ENCODE peak calls at places on chromosomes 12 and 14, in eight cellular contexts. L, A, K, B, O, D, X and W are unnamed samples.

GRCh38 chr14:52852810-52853521 is 61.6 kb upstream of the GNPNAT1 start:
- DNase-seq in B (no peak), D (no peak), L (no peak), A (no peak), X (peak), K (no peak), O (no peak), W (no peak)

GRCh38 chr12:50689437-50689836 is 74.5 kb upstream of the ATF1 start:
- DNase-seq in L (no peak), A (no peak), D (no peak), K (no peak), X (no peak), O (no peak), B (no peak), W (no peak)

GRCh38 chr12:111467092-111467861 is 61.6 kb downstream of the SH2B3 start:
- DNase-seq in O (no peak), D (no peak), B (no peak), X (no peak), A (no peak), L (no peak), K (no peak), W (no peak)

GRCh38 chr12:12007001-12007712 is 63.6 kb upstream of the BCL2L14 start:
- DNase-seq in L (peak), D (peak), X (peak), O (no peak), A (no peak), B (no peak), K (no peak), W (no peak)

GRCh38 chr12:49838973-49839633 is 3.8 kb downstream of the BCDIN3D start:
- DNase-seq in L (peak), O (peak), B (no peak), D (peak), X (peak), K (no peak), A (peak), W (no peak)

GRCh38 chr14:44763356-44763755 is 198.4 kb downstream of the KLHL28 start:
- DNase-seq in X (no peak), B (no peak), L (no peak), K (no peak), A (no peak), D (no peak), O (no peak), W (no peak)

GRCh38 chr14:61621444-61621843 is 73.9 kb upstream of the HIF1A start:
- DNase-seq in O (no peak), K (no peak), D (no peak), A (no peak), L (no peak), B (no peak), X (no peak), W (no peak)

GRCh38 chr12:13661005-13661887 is 320.2 kb downstream of the GRIN2B start:
- DNase-seq in L (no peak), A (peak), B (peak), O (peak), D (peak), K (peak), X (peak), W (peak)

GRCh38 chr14:24674204-24674970 is 40.4 kb upstream of the GZMB start:
- DNase-seq in X (no peak), L (no peak), K (no peak), O (no peak), B (no peak), D (peak), A (no peak), W (peak)

GRCh38 chr14:74697543-74697942 is 15.3 kb downstream of the AREL1 start:
- DNase-seq in B (no peak), A (peak), X (peak), D (no peak), L (no peak), K (no peak), O (no peak), W (no peak)

GRCh38 chr12:45284096-45284901 is 68.4 kb downstream of the ANO6 start:
- DNase-seq in O (peak), A (peak), X (peak), K (no peak), B (no peak), D (no peak), L (no peak), W (no peak)

GRCh38 chr12:123714302-123714627 is 2.1 kb downstream of the ATP6V0A2 start:
- DNase-seq in B (no peak), A (no peak), X (no peak), L (no peak), D (no peak), O (no peak), K (no peak), W (no peak)

GRCh38 chr14:76908834-76909233 is 82.6 kb downstream of the LRRC74A start:
- DNase-seq in O (no peak), D (peak), L (peak), A (no peak), B (no peak), X (no peak), K (no peak), W (peak)

GRCh38 chr12:8052679-8053078 is 13.5 kb downstream of the C3AR1 start:
- DNase-seq in K (peak), X (no peak), L (no peak), D (no peak), O (no peak), B (no peak), A (no peak), W (no peak)

GRCh38 chr14:25056688-25057078 is 6.7 kb upstream of the STXBP6 start:
- DNase-seq in L (no peak), X (no peak), K (no peak), A (no peak), O (no peak), B (no peak), D (no peak), W (no peak)

GRCh38 chr14:99548285-99548684 is 55.7 kb downstream of the CCDC85C start:
- DNase-seq in B (no peak), O (no peak), L (no peak), X (no peak), A (no peak), D (no peak), K (no peak), W (no peak)

GRCh38 chr12:2097617-2098016 is 44.8 kb downstream of the CACNA1C start:
- DNase-seq in B (no peak), O (no peak), A (no peak), X (no peak), D (no peak), L (no peak), K (no peak), W (no peak)

GRCh38 chr12:123478762-123479161 is 20.8 kb downstream of the SNRNP35 start:
- DNase-seq in D (no peak), K (peak), O (no peak), B (peak), A (no peak), L (no peak), X (peak), W (no peak)

GRCh38 chr12:113266106-113266895 is 45.0 kb downstream of the TPCN1 start:
- DNase-seq in D (no peak), X (no peak), B (no peak), L (no peak), O (no peak), A (no peak), K (no peak), W (no peak)

GRCh38 chr12:124455336-124455735 is 112.1 kb downstream of the NCOR2 start:
- DNase-seq in A (no peak), O (no peak), L (no peak), K (no peak), X (no peak), B (no peak), D (no peak), W (no peak)

GRCh38 chr12:49902399-49903350 is 1.0 kb downstream of the FAIM2 start:
- DNase-seq in L (no peak), D (no peak), A (no peak), B (no peak), K (no peak), X (no peak), O (peak), W (no peak)

GRCh38 chr14:93201155-93201704 is 5.6 kb downstream of the GON7 start:
- DNase-seq in K (no peak), X (no peak), A (no peak), D (no peak), L (no peak), B (no peak), O (no peak), W (no peak)

DNA sequence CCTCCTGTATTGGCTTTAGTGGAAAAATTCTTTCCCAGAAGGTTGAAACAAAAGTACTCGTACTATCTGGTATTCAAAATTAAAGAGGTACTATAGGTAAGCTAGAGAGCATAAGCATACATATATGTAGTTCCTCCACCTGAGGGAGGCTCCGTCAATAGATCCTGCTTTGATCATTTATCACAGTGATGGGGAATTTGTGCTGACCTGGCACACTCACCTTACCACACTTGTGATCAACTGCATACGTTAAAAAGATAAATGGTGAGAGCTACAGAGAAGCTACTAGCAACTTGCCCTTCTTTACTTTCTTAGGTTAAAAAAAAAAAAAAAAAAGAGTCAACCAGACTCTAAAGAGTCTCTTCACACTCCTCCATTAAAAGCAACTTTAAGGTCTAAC is 2.5 kb downstream of the CAPRIN2 start:
- DNase-seq in X (no peak), B (no peak), K (no peak), D (no peak), L (no peak), A (no peak), O (no peak), W (no peak)
- H3K4me3 ChIP-seq in X (no peak), B (no peak), K (no peak), D (no peak), L (no peak), A (peak), O (peak), W (no peak)

DNA sequence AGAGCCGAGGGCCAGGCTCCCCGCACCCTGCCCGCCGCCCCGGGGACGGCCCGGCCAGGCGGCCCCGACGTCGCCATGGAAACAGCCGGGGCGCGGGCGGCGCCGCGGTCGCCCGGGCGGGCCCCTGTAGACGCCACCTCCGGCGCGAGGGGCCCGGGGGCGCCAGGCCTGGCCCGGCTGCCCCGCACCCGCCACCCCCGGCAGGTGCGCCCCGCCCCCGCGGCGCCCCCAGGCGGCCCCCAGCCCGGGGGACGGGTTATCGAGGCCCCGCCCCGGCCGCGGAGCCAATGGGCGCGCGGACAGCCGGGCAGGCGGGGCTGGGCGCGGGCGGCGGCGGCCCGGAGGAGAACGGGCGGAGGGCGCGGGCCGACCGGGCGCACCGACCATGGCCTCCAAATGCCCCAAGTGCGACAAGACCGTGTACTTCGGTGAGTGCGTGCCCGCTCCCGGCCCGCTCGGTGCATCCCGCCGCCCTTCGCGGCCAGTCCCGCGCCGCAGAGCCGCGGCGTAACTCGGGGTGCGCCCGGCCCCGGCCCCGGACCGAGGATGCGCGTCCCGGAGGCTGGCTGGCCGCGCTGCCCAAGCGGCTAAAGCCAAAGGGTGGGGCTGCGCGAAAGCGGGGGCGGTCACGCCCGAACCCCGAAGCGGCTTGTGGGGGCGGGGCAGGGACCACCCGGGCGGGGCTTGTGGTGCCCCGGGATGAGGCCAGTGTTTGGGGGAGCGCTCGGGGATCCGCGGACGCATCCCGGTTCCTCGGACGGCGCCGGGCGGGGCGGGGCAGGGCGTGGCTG is at the start of gene CRIP2:
- DNase-seq in K (peak), X (peak), D (peak), L (peak), O (peak), A (no peak), B (peak), W (no peak)
- H3K4me3 ChIP-seq in K (peak), X (peak), D (peak), L (peak), O (peak), A (peak), B (peak), W (peak)

DNA sequence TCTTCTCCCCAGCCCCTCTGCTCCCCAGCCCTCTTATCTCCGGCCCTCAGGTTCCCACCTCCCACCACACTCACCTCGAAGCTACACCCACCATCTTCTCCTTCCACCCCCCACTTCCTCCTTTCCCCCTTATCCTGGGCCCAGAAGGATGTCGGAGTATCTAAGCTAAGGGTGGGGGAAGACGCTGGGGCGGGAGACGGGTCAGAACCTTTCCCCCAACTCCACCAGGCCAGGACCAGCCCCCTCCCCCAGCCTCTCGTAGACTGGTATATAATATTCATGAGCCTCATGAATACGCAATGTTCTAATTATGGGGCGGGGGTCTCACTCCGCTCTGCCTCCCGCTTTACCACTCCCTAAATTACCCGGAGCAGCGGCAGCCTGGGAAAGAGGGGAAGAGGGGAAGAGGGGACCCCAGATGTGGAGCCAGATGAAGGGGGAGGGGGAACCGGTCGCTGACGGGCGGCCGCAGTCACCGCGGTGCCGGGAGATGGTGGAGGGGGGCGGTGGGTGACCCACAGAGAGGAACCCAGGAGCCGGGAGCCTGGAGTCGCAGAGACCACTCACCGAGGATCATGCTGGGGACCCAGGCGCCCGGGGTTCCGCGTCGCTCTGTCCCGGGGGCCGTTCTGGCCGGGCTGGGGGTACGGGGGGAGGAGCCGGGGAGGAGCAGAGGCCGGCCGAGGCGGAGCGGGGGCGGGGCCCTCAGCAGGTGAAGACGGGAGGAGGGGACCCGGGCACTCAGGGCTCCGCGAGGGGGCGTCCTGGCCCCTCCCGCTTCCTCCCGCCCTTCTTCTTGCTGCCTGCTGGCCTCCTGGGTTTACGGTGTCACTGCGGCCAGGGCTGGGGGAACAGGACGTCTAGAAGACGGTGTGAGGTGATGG is 6.4 kb upstream of the ZNF385A start:
- DNase-seq in D (peak), B (no peak), L (peak), O (peak), K (peak), X (no peak), A (no peak), W (peak)
- H3K4me3 ChIP-seq in D (peak), B (peak), L (peak), O (peak), K (peak), X (peak), A (no peak), W (peak)

GRCh38 chr14:66088661-66089060 is 397.5 kb upstream of the CCDC196 start:
- DNase-seq in L (no peak), A (peak), X (no peak), B (no peak), D (no peak), K (no peak), O (no peak), W (no peak)
- H3K4me3 ChIP-seq in L (no peak), A (no peak), X (no peak), B (no peak), D (no peak), K (no peak), O (no peak), W (no peak)

GRCh38 chr12:71439613-71440392 is at the start of gene LGR5:
- DNase-seq in D (no peak), K (peak), X (peak), O (peak), B (no peak), A (peak), L (no peak), W (no peak)

GRCh38 chr12:71441350-71441748 is 1.8 kb downstream of the LGR5 start:
- DNase-seq in D (no peak), O (no peak), A (no peak), B (no peak), K (no peak), L (no peak), X (no peak), W (no peak)

GRCh38 chr12:71440393-71441349 is 1.1 kb downstream of the LGR5 start:
- DNase-seq in B (no peak), K (no peak), A (no peak), L (no peak), X (no peak), O (peak), D (no peak), W (peak)

GRCh38 chr12:71438670-71439361 is 782 bp upstream of the LGR5 start:
- DNase-seq in X (peak), L (no peak), K (no peak), B (no peak), D (no peak), A (peak), O (peak), W (no peak)

GRCh38 chr12:71439362-71439612 is 311 bp upstream of the LGR5 start:
- DNase-seq in B (no peak), O (no peak), K (no peak), X (no peak), A (no peak), D (no peak), L (no peak), W (no peak)
- H3K4me3 ChIP-seq in B (peak), O (peak), K (peak), X (peak), A (peak), D (peak), L (peak), W (peak)